ENCODE peak calls at places on chromosomes 12 and 14, in four cellular contexts. One of them, this sample, is unnamed.

GRCh38 chr12:117006333-117006732 is 92.9 kb downstream of the TESC start:
- DNase-seq in C1 segment of cervical spinal cord: no peak
- DNase-seq in aorta: no peak
- DNase-seq in naive thymus-derived CD8-positive, alpha-beta T cell: no peak
- DNase-seq in this sample: no peak

GRCh38 chr14:52055215-52055614 is 13.6 kb downstream of the NID2 start:
- DNase-seq in C1 segment of cervical spinal cord: no peak
- DNase-seq in aorta: no peak
- DNase-seq in naive thymus-derived CD8-positive, alpha-beta T cell: no peak
- DNase-seq in this sample: no peak

GRCh38 chr12:40144023-40144422 is 38.1 kb upstream of the SLC2A13 start:
- DNase-seq in C1 segment of cervical spinal cord: no peak
- DNase-seq in aorta: no peak
- DNase-seq in naive thymus-derived CD8-positive, alpha-beta T cell: no peak
- DNase-seq in this sample: no peak

GRCh38 chr12:47311514-47311913 is 231.8 kb upstream of the AMIGO2 start:
- DNase-seq in C1 segment of cervical spinal cord: no peak
- DNase-seq in aorta: no peak
- DNase-seq in naive thymus-derived CD8-positive, alpha-beta T cell: no peak
- DNase-seq in this sample: no peak

GRCh38 chr14:23183076-23183475 is 384 bp downstream of the SLC7A8 start:
- DNase-seq in C1 segment of cervical spinal cord: no peak
- DNase-seq in aorta: no peak
- DNase-seq in naive thymus-derived CD8-positive, alpha-beta T cell: no peak
- DNase-seq in this sample: no peak

GRCh38 chr12:89469361-89469760 is 55.2 kb downstream of the GALNT4 start:
- DNase-seq in C1 segment of cervical spinal cord: no peak
- DNase-seq in aorta: no peak
- DNase-seq in naive thymus-derived CD8-positive, alpha-beta T cell: no peak
- DNase-seq in this sample: no peak

GRCh38 chr14:94036328-94037167 is 10.4 kb downstream of the OTUB2 start:
- DNase-seq in C1 segment of cervical spinal cord: peak
- DNase-seq in aorta: peak
- DNase-seq in naive thymus-derived CD8-positive, alpha-beta T cell: peak
- DNase-seq in this sample: peak

GRCh38 chr12:6613015-6613775 is 6.0 kb upstream of the CHD4 start:
- DNase-seq in C1 segment of cervical spinal cord: peak
- DNase-seq in aorta: peak
- DNase-seq in naive thymus-derived CD8-positive, alpha-beta T cell: peak
- DNase-seq in this sample: no peak

GRCh38 chr14:55142466-55142865 is 13.4 kb downstream of the LGALS3 start:
- DNase-seq in C1 segment of cervical spinal cord: no peak
- DNase-seq in aorta: no peak
- DNase-seq in naive thymus-derived CD8-positive, alpha-beta T cell: no peak
- DNase-seq in this sample: no peak

GRCh38 chr12:89984846-89985245 is 276.2 kb upstream of the ATP2B1 start:
- DNase-seq in C1 segment of cervical spinal cord: no peak
- DNase-seq in aorta: no peak
- DNase-seq in naive thymus-derived CD8-positive, alpha-beta T cell: no peak
- DNase-seq in this sample: no peak